ENCODE peak calls at places on chromosomes 11 and 22, in eight cellular contexts. R is activated CD4-positive, alpha-beta T cell treated with anti-CD3 and anti-CD28 coated beads, Interleukin-2, amount 50 U/mL, for 48 hours; H is NCI-H1105; B is hypothalamus; O is NAMALWA; I is fibroblast of lung; Q is globus pallidus; U is effector memory CD8-positive, alpha-beta T cell. X is an unnamed sample.

GRCh38 chr11:78780889-78781288 is 206.2 kb upstream of the NARS2 start:
- DNase-seq in Q (no peak), U (no peak), I (no peak), H (no peak), B (no peak), O (no peak), R (no peak), X (no peak)

GRCh38 chr22:34225278-34225677 is 305.0 kb upstream of the LARGE1 start:
- DNase-seq in Q (no peak), R (no peak), O (no peak), H (no peak), U (no peak), I (no peak), B (no peak), X (no peak)

GRCh38 chr11:124762624-124763155 is 600 bp upstream of the ESAM start:
- DNase-seq in R (no peak), I (no peak), O (no peak), H (peak), Q (no peak), B (no peak), U (no peak), X (no peak)

GRCh38 chr11:33128739-33129138 is 32.5 kb downstream of the CSTF3 start:
- DNase-seq in R (no peak), Q (no peak), U (no peak), B (no peak), H (no peak), O (no peak), I (no peak), X (no peak)

GRCh38 chr11:67271548-67272284 is 5.4 kb downstream of the GRK2 start:
- DNase-seq in Q (no peak), B (no peak), R (peak), I (no peak), H (no peak), U (peak), O (peak), X (peak)

GRCh38 chr22:29309332-29310064 is 3.0 kb downstream of the GAS2L1 start:
- DNase-seq in Q (no peak), I (no peak), U (no peak), O (no peak), R (no peak), B (no peak), H (no peak), X (no peak)

GRCh38 chr22:38881464-38881871 is 9.5 kb upstream of the CBX6 start:
- DNase-seq in U (no peak), Q (no peak), H (no peak), R (no peak), B (no peak), O (no peak), I (peak), X (no peak)

GRCh38 chr11:8223513-8223899 is 40.2 kb downstream of the LMO1 start:
- DNase-seq in U (no peak), R (peak), I (no peak), H (no peak), O (no peak), Q (no peak), B (no peak), X (peak)

GRCh38 chr11:44261800-44262591 is 47.9 kb downstream of the ALX4 start:
- DNase-seq in H (no peak), Q (no peak), O (no peak), U (no peak), I (no peak), R (no peak), B (no peak), X (no peak)

GRCh38 chr11:122647728-122648127 is 7.8 kb upstream of the UBASH3B start:
- DNase-seq in H (no peak), U (no peak), O (no peak), R (no peak), B (no peak), Q (no peak), I (no peak), X (no peak)

X was measured in activated CD4-positive, alpha-beta memory T cell treated with anti-CD3 and anti-CD28 coated beads for 36 hours.